ENCODE peak calls at places on chromosomes 4 and X, in eight cellular contexts. R is HFF-Myc, F is T-helper 1 cell, L is stomach, N is HFFc6, B is pancreas, Q is amniotic epithelial cell, D is HEK293T. Z is an unnamed sample.
A peak's percentile ranks its signal among the peaks of the same experiment; 100 is the strongest.

GRCh38 chrX:78595901-78596502 is 63.1 kb downstream of the RTL3 start:
- DNase-seq in R (no peak), F (peak; percentile 11), L (no peak), N (no peak), B (no peak), Q (no peak), D (no peak), Z (no peak)

GRCh38 chr4:154807042-154807630 is 26.1 kb downstream of the RBM46 start:
- DNase-seq in R (peak; percentile 30), F (peak; percentile 15), L (no peak), N (peak; percentile 48), B (no peak), Q (peak; percentile 42), D (no peak), Z (no peak)

GRCh38 chr4:134024251-134024650 is 177.3 kb downstream of the PABPC4L start:
- DNase-seq in R (no peak), F (no peak), L (no peak), N (peak; percentile 40), B (no peak), Q (peak; percentile 61), D (peak; percentile 8), Z (no peak)

GRCh38 chr4:128528177-128528576 is 240.6 kb upstream of the PGRMC2 start:
- DNase-seq in R (no peak), F (no peak), L (no peak), N (no peak), B (no peak), Q (no peak), D (no peak), Z (no peak)

GRCh38 chrX:129323115-129323514 is 200.2 kb downstream of the SMARCA1 start:
- DNase-seq in R (no peak), F (no peak), L (no peak), N (no peak), B (no peak), Q (peak; percentile 0), D (no peak), Z (peak; percentile 58)

GRCh38 chr4:185567828-185568442 is 32.6 kb upstream of the PDLIM3 start:
- DNase-seq in R (no peak), F (no peak), L (no peak), N (peak; percentile 3), B (peak; percentile 58), Q (peak; percentile 73), D (no peak), Z (no peak)

GRCh38 chrX:12089740-12090139 is 48.5 kb upstream of the FRMPD4 start:
- DNase-seq in R (no peak), F (no peak), L (no peak), N (no peak), B (no peak), Q (no peak), D (no peak), Z (no peak)

GRCh38 chrX:72301781-72302180 is 3.9 kb downstream of the CITED1 start:
- DNase-seq in R (no peak), F (no peak), L (no peak), N (no peak), B (no peak), Q (no peak), D (no peak), Z (no peak)

GRCh38 chr4:54661686-54662085 is 3.9 kb downstream of the KIT start:
- DNase-seq in R (peak; percentile 46), F (no peak), L (no peak), N (peak; percentile 97), B (no peak), Q (peak; percentile 8), D (no peak), Z (no peak)

GRCh38 chr4:102299708-102300107 is 45.6 kb downstream of the SLC39A8 start:
- DNase-seq in R (peak; percentile 21), F (peak; percentile 20), L (peak; percentile 26), N (peak; percentile 20), B (no peak), Q (peak; percentile 50), D (peak; percentile 61), Z (no peak)

GRCh38 chr4:576991-577498 is 950 bp upstream of the TMEM271 start:
- DNase-seq in R (no peak), F (no peak), L (no peak), N (no peak), B (no peak), Q (no peak), D (no peak), Z (no peak)

GRCh38 chrX:153065389-153065788 is 6.9 kb upstream of the PNMA6A start:
- DNase-seq in R (no peak), F (no peak), L (no peak), N (no peak), B (no peak), Q (no peak), D (no peak), Z (no peak)

GRCh38 chr4:150385606-150386005 is 196.3 kb upstream of the MAB21L2 start:
- DNase-seq in R (peak; percentile 76), F (no peak), L (no peak), N (peak; percentile 90), B (no peak), Q (peak; percentile 98), D (peak; percentile 6), Z (no peak)

GRCh38 chr4:101667348-101667747 is 123.2 kb upstream of the BANK1 start:
- DNase-seq in R (peak; percentile 5), F (no peak), L (no peak), N (peak; percentile 14), B (no peak), Q (peak; percentile 18), D (no peak), Z (no peak)

GRCh38 chr4:84782517-84782916 is 184.0 kb downstream of the WDFY3 start:
- DNase-seq in R (no peak), F (no peak), L (no peak), N (no peak), B (no peak), Q (no peak), D (no peak), Z (no peak)

GRCh38 chr4:17646693-17647092 is 32.3 kb downstream of the MED28 start:
- DNase-seq in R (no peak), F (no peak), L (no peak), N (no peak), B (no peak), Q (no peak), D (no peak), Z (no peak)

GRCh38 chrX:48919360-48919821 is 567 bp upstream of the PIM2 start:
- DNase-seq in R (no peak), F (peak; percentile 63), L (no peak), N (no peak), B (no peak), Q (no peak), D (peak; percentile 17), Z (no peak)

GRCh38 chr4:38490753-38491446 is 173.1 kb upstream of the KLF3 start:
- DNase-seq in R (no peak), F (no peak), L (no peak), N (no peak), B (no peak), Q (no peak), D (no peak), Z (no peak)

GRCh38 chr4:54227261-54228063 is 1.6 kb upstream of the PDGFRA start:
- DNase-seq in R (peak; percentile 81), F (no peak), L (no peak), N (peak; percentile 68), B (no peak), Q (peak; percentile 63), D (peak; percentile 22), Z (no peak)

GRCh38 chr4:44646151-44646550 is 5.3 kb downstream of the YIPF7 start:
- DNase-seq in R (no peak), F (no peak), L (no peak), N (no peak), B (no peak), Q (no peak), D (no peak), Z (no peak)

GRCh38 chr4:98260047-98260578 is 1.1 kb upstream of the RAP1GDS1 start:
- DNase-seq in R (no peak), F (no peak), L (peak; percentile 56), N (peak; percentile 21), B (peak; percentile 63), Q (no peak), D (no peak), Z (peak; percentile 41)

GRCh38 chrX:130091976-130092522 is 18.2 kb downstream of the ELF4 start:
- DNase-seq in R (no peak), F (peak; percentile 97), L (peak; percentile 63), N (no peak), B (no peak), Q (no peak), D (no peak), Z (peak; percentile 76)

GRCh38 chr4:123856689-123857545 is 460.3 kb downstream of the SPRY1 start:
- DNase-seq in R (no peak), F (no peak), L (peak; percentile 36), N (peak; percentile 38), B (no peak), Q (peak; percentile 48), D (peak; percentile 37), Z (no peak)

GRCh38 chr4:11418610-11419009 is 10.1 kb downstream of the HS3ST1 start:
- DNase-seq in R (no peak), F (peak; percentile 4), L (no peak), N (no peak), B (no peak), Q (no peak), D (no peak), Z (no peak)

Z was measured in GF-D8.